ENCODE peak calls at places on chromosome 11, in five cellular contexts. One of them, this sample, is unnamed.

GRCh38 chr11:3613998-3614741 is 27.6 kb downstream of the ART5 start:
- DNase-seq in mesendoderm: peak; percentile 66
- DNase-seq in left lung: peak; percentile 44
- DNase-seq in ovary: no peak
- DNase-seq in transverse colon: no peak
- DNase-seq in this sample: no peak

GRCh38 chr11:14500181-14500651 is 605 bp upstream of the COPB1 start:
- DNase-seq in mesendoderm: peak; percentile 55
- DNase-seq in left lung: peak; percentile 57
- DNase-seq in ovary: peak; percentile 36
- DNase-seq in transverse colon: peak; percentile 68
- DNase-seq in this sample: peak; percentile 13

GRCh38 chr11:72781313-72782080 is 12.3 kb downstream of the STARD10 start:
- DNase-seq in mesendoderm: peak; percentile 39
- DNase-seq in left lung: no peak
- DNase-seq in ovary: peak; percentile 53
- DNase-seq in transverse colon: peak; percentile 64
- DNase-seq in this sample: peak; percentile 59

GRCh38 chr11:113475160-113475761 is at the start of gene DRD2:
- DNase-seq in mesendoderm: peak; percentile 19
- DNase-seq in left lung: no peak
- DNase-seq in ovary: peak; percentile 16
- DNase-seq in transverse colon: no peak
- DNase-seq in this sample: peak; percentile 57

GRCh38 chr11:126793596-126793995 is 207.0 kb downstream of the KIRREL3 start:
- DNase-seq in mesendoderm: no peak
- DNase-seq in left lung: no peak
- DNase-seq in ovary: no peak
- DNase-seq in transverse colon: no peak
- DNase-seq in this sample: no peak

GRCh38 chr11:19316434-19316833 is 75.7 kb upstream of the E2F8 start:
- DNase-seq in mesendoderm: no peak
- DNase-seq in left lung: no peak
- DNase-seq in ovary: peak; percentile 21
- DNase-seq in transverse colon: no peak
- DNase-seq in this sample: no peak

GRCh38 chr11:116335891-116336290 is 436.9 kb downstream of the BUD13 start:
- DNase-seq in mesendoderm: no peak
- DNase-seq in left lung: no peak
- DNase-seq in ovary: no peak
- DNase-seq in transverse colon: no peak
- DNase-seq in this sample: no peak

GRCh38 chr11:43789700-43790443 is 90.8 kb upstream of the ALKBH3 start:
- DNase-seq in mesendoderm: no peak
- DNase-seq in left lung: no peak
- DNase-seq in ovary: no peak
- DNase-seq in transverse colon: no peak
- DNase-seq in this sample: no peak

GRCh38 chr11:12410006-12410728 is 32.8 kb downstream of the PARVA start:
- DNase-seq in mesendoderm: peak; percentile 82
- DNase-seq in left lung: no peak
- DNase-seq in ovary: peak; percentile 42
- DNase-seq in transverse colon: no peak
- DNase-seq in this sample: peak; percentile 49

GRCh38 chr11:59197990-59198389 is 14.7 kb downstream of the MPEG1 start:
- DNase-seq in mesendoderm: no peak
- DNase-seq in left lung: peak; percentile 84
- DNase-seq in ovary: peak; percentile 84
- DNase-seq in transverse colon: no peak
- DNase-seq in this sample: peak; percentile 66

GRCh38 chr11:102240502-102240901 is 76.8 kb upstream of the BIRC3 start:
- DNase-seq in mesendoderm: no peak
- DNase-seq in left lung: no peak
- DNase-seq in ovary: no peak
- DNase-seq in transverse colon: no peak
- DNase-seq in this sample: no peak

GRCh38 chr11:41392591-41392990 is 66.9 kb downstream of the LRRC4C start:
- DNase-seq in mesendoderm: peak; percentile 86
- DNase-seq in left lung: no peak
- DNase-seq in ovary: no peak
- DNase-seq in transverse colon: no peak
- DNase-seq in this sample: no peak

GRCh38 chr11:2306971-2307732 is 5.3 kb downstream of the TSPAN32 start:
- DNase-seq in mesendoderm: no peak
- DNase-seq in left lung: no peak
- DNase-seq in ovary: peak; percentile 73
- DNase-seq in transverse colon: no peak
- DNase-seq in this sample: no peak

GRCh38 chr11:60987577-60988277 is 16.2 kb downstream of the CD6 start:
- DNase-seq in mesendoderm: no peak
- DNase-seq in left lung: no peak
- DNase-seq in ovary: no peak
- DNase-seq in transverse colon: no peak
- DNase-seq in this sample: no peak

GRCh38 chr11:57360991-57361390 is 20.0 kb downstream of the PRG3 start:
- DNase-seq in mesendoderm: no peak
- DNase-seq in left lung: no peak
- DNase-seq in ovary: no peak
- DNase-seq in transverse colon: no peak
- DNase-seq in this sample: no peak

GRCh38 chr11:69746780-69747742 is 28.1 kb downstream of the FGF4 start:
- DNase-seq in mesendoderm: peak; percentile 37
- DNase-seq in left lung: no peak
- DNase-seq in ovary: no peak
- DNase-seq in transverse colon: no peak
- DNase-seq in this sample: no peak

DNA sequence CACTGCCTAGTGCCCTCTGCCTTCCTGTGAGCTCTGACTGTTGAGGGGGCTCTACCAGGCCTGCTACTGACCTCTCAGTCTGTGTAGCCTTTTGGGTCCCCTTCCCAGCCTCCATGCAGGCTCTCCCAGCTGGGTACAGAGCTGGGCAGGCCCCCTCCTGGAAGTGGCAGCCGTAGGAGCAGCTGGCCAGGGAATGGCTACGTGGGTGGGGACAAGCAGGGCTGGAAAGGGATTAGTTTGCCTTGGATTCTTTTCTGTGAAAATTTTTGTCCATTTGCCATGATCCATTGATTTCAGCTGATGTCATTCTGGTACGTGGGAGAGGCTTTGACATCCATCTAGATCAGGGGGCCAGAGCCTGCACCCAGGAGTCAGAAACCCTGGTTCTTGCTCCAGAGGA is 23.9 kb upstream of the NECTIN1 start:
- DNase-seq in mesendoderm: no peak
- DNase-seq in left lung: no peak
- DNase-seq in ovary: no peak
- DNase-seq in transverse colon: no peak
- DNase-seq in this sample: no peak
- H3K27me3 ChIP-seq in mesendoderm: no peaks in the 10 kb centered on the region
- H3K27me3 ChIP-seq in left lung: no peaks in the 10 kb centered on the region
- H3K27me3 ChIP-seq in ovary: no peaks in the 10 kb centered on the region
- H3K27me3 ChIP-seq in transverse colon: no peaks in the 10 kb centered on the region
- H3K27me3 ChIP-seq in this sample: no peaks in the 10 kb centered on the region

GRCh38 chr11:1177771-1178090 is 20.0 kb downstream of the MUC5AC start:
- DNase-seq in mesendoderm: no peak
- DNase-seq in left lung: no peak
- DNase-seq in ovary: no peak
- DNase-seq in transverse colon: no peak
- DNase-seq in this sample: no peak

GRCh38 chr11:1174441-1175370 is 17.0 kb downstream of the MUC5AC start:
- DNase-seq in mesendoderm: no peak
- DNase-seq in left lung: no peak
- DNase-seq in ovary: no peak
- DNase-seq in transverse colon: no peak
- DNase-seq in this sample: no peak

GRCh38 chr11:1175461-1176223 is 17.9 kb downstream of the MUC5AC start:
- DNase-seq in mesendoderm: no peak
- DNase-seq in left lung: no peak
- DNase-seq in ovary: no peak
- DNase-seq in transverse colon: no peak
- DNase-seq in this sample: no peak

GRCh38 chr11:1177020-1177770 is 19.4 kb downstream of the MUC5AC start:
- DNase-seq in mesendoderm: no peak
- DNase-seq in left lung: no peak
- DNase-seq in ovary: no peak
- DNase-seq in transverse colon: no peak
- DNase-seq in this sample: no peak

GRCh38 chr11:1176224-1177019 is 18.7 kb downstream of the MUC5AC start:
- DNase-seq in mesendoderm: no peak
- DNase-seq in left lung: no peak
- DNase-seq in ovary: no peak
- DNase-seq in transverse colon: no peak
- DNase-seq in this sample: no peak
- H3K27me3 ChIP-seq in mesendoderm: no peaks in the 10 kb centered on the region
- H3K27me3 ChIP-seq in left lung: no peaks in the 10 kb centered on the region
- H3K27me3 ChIP-seq in ovary: no peaks in the 10 kb centered on the region
- H3K27me3 ChIP-seq in transverse colon: peaks cover 6% of the 10 kb centered on the region
- H3K27me3 ChIP-seq in this sample: no peaks in the 10 kb centered on the region

GRCh38 chr11:65786786-65787636 is at the start of gene OVOL1:
- DNase-seq in mesendoderm: peak; percentile 67
- DNase-seq in left lung: peak; percentile 67
- DNase-seq in ovary: no peak
- DNase-seq in transverse colon: peak; percentile 91
- DNase-seq in this sample: no peak
- H3K27me3 ChIP-seq in mesendoderm: peaks cover 14% of the 10 kb centered on the region
- H3K27me3 ChIP-seq in left lung: peaks cover 36% of the 10 kb centered on the region
- H3K27me3 ChIP-seq in ovary: peaks cover 3% of the 10 kb centered on the region
- H3K27me3 ChIP-seq in transverse colon: peaks cover 38% of the 10 kb centered on the region
- H3K27me3 ChIP-seq in this sample: peaks cover 48% of the 10 kb centered on the region

GRCh38 chr11:35415488-35415887 is 3.9 kb downstream of the SLC1A2 start:
- DNase-seq in mesendoderm: no peak
- DNase-seq in left lung: no peak
- DNase-seq in ovary: no peak
- DNase-seq in transverse colon: no peak
- DNase-seq in this sample: no peak
- H3K27me3 ChIP-seq in mesendoderm: peaks cover 34% of the 10 kb centered on the region
- H3K27me3 ChIP-seq in left lung: peaks cover 41% of the 10 kb centered on the region
- H3K27me3 ChIP-seq in ovary: no peaks in the 10 kb centered on the region
- H3K27me3 ChIP-seq in transverse colon: peaks cover 66% of the 10 kb centered on the region
- H3K27me3 ChIP-seq in this sample: peaks cover 53% of the 10 kb centered on the region

GRCh38 chr11:117593065-117593464 is 204.0 kb downstream of the DSCAML1 start:
- DNase-seq in mesendoderm: no peak
- DNase-seq in left lung: peak; percentile 16
- DNase-seq in ovary: no peak
- DNase-seq in transverse colon: no peak
- DNase-seq in this sample: no peak
- H3K27me3 ChIP-seq in mesendoderm: no peaks in the 10 kb centered on the region
- H3K27me3 ChIP-seq in left lung: no peaks in the 10 kb centered on the region
- H3K27me3 ChIP-seq in ovary: no peaks in the 10 kb centered on the region
- H3K27me3 ChIP-seq in transverse colon: no peaks in the 10 kb centered on the region
- H3K27me3 ChIP-seq in this sample: no peaks in the 10 kb centered on the region

DNA sequence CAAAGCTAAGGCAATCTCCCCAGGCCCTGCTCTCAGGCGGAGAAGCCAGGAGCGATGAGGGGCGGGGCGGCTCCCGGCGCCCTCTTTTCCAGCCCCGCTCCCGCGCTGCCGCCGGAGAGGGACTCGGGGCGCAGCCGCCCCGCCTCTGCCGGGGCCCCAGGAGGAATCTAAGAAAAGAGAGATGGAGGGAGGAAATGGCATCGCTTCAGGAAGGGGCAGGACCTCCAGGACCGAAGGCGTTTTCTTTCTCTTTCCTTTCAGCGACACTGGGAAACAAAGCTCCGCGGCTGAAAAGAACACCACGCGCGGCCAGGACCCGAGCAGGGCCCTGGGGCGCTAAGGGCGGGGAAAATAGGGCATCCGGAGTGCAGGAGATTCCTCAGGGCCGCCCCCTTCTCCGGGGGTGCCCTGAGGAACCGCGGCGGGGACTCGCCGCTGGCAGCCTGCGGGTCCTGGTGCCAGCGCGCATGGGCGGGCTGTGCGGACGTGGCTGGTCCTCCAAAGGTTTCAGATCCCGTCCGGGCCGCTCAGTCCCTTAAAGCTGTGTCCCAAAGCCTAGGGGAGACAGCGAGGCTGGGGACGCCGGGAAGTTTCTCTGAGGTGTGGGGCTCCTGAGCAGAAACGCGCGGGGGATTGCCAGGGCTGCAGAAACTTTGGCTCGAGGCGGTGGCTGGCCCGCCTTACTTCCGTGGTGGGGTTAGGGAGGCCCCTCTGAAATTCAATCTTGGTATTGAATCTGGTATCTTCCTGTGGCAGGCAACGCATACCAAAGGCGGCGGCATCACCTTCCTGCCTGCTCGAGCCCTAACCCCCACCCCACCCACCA is 2.8 kb upstream of the BSX start:
- DNase-seq in mesendoderm: peak; percentile 59
- DNase-seq in left lung: no peak
- DNase-seq in ovary: no peak
- DNase-seq in transverse colon: no peak
- DNase-seq in this sample: no peak
- H3K27me3 ChIP-seq in mesendoderm: peaks cover 39% of the 10 kb centered on the region
- H3K27me3 ChIP-seq in left lung: peaks cover 81% of the 10 kb centered on the region
- H3K27me3 ChIP-seq in ovary: no peaks in the 10 kb centered on the region
- H3K27me3 ChIP-seq in transverse colon: peaks cover 93% of the 10 kb centered on the region
- H3K27me3 ChIP-seq in this sample: peaks cover 83% of the 10 kb centered on the region

GRCh38 chr11:20672575-20672974 is 3.2 kb downstream of the NELL1 start:
- DNase-seq in mesendoderm: peak; percentile 63
- DNase-seq in left lung: no peak
- DNase-seq in ovary: no peak
- DNase-seq in transverse colon: no peak
- DNase-seq in this sample: no peak

GRCh38 chr11:20669833-20670684 is 673 bp downstream of the NELL1 start:
- DNase-seq in mesendoderm: peak; percentile 30
- DNase-seq in left lung: no peak
- DNase-seq in ovary: no peak
- DNase-seq in transverse colon: no peak
- DNase-seq in this sample: no peak

GRCh38 chr11:20668844-20669832 is at the start of gene NELL1:
- DNase-seq in mesendoderm: peak; percentile 37
- DNase-seq in left lung: no peak
- DNase-seq in ovary: no peak
- DNase-seq in transverse colon: no peak
- DNase-seq in this sample: peak; percentile 33

GRCh38 chr11:20670932-20671403 is 1.6 kb downstream of the NELL1 start:
- DNase-seq in mesendoderm: peak; percentile 30
- DNase-seq in left lung: no peak
- DNase-seq in ovary: no peak
- DNase-seq in transverse colon: no peak
- DNase-seq in this sample: no peak

DNA sequence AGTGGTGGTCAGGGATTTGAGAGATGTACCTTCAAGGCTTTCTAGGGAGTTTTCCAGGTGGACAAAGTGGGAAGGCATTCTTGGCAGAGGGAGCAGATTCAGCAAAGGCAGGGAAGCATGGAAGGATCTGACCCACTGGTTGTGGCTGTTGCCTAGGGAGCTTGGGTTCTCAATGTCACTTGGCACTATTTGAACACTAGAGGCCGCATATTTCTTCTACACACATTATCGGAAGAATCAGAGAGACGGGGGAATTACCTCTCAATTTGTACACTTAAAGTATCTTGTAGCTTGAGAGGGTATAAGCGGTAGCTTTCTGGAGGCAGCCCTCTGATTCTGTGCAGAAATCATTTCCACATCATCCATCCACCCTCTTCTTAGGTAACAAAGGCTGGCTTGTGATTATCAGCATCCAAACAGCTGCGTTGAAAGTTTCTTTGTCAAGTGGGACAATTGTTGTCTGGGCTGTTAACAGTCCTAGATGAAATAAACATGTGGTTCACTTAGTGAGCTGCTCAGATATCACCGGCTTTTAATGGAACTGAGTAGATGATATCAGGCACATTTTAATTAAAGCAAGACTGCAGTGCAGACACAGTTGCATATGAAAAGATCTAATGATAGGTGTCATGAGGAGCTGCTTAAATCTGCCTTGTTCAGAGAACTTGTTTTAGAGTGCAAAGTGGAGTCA is 2.6 kb downstream of the NELL1 start:
- DNase-seq in mesendoderm: peak; percentile 42
- DNase-seq in left lung: no peak
- DNase-seq in ovary: no peak
- DNase-seq in transverse colon: no peak
- DNase-seq in this sample: no peak
- H3K27me3 ChIP-seq in mesendoderm: peaks cover 38% of the 10 kb centered on the region
- H3K27me3 ChIP-seq in left lung: peaks cover 46% of the 10 kb centered on the region
- H3K27me3 ChIP-seq in ovary: no peaks in the 10 kb centered on the region
- H3K27me3 ChIP-seq in transverse colon: peaks cover 66% of the 10 kb centered on the region
- H3K27me3 ChIP-seq in this sample: peaks cover 27% of the 10 kb centered on the region

This sample was measured in BE2C.